ENCODE peak calls at places on chromosomes 13 and 19, in eight cellular contexts. U is A673, E is left ventricle myocardium inferior, G is pancreas, A is adrenal gland, J is esophagus squamous epithelium, Y is HFF-Myc, W is cardiac muscle cell. I is an unnamed sample.
A peak's percentile ranks its signal among the peaks of the same experiment; 100 is the strongest.

GRCh38 chr19:40392894-40393517 is 3.0 kb upstream of the HIPK4 start:
- DNase-seq in U (no peak), E (no peak), G (no peak), A (no peak), J (no peak), Y (no peak), W (no peak), I (no peak)

GRCh38 chr13:40375522-40376171 is 290.8 kb downstream of the FOXO1 start:
- DNase-seq in U (no peak), E (no peak), G (no peak), A (peak; percentile 67), J (no peak), Y (no peak), W (peak; percentile 27), I (no peak)

GRCh38 chr13:60397693-60398437 is 845 bp downstream of the TDRD3 start:
- DNase-seq in U (peak; percentile 63), E (peak; percentile 67), G (peak; percentile 64), A (peak; percentile 81), J (peak; percentile 7), Y (no peak), W (peak; percentile 78), I (no peak)

GRCh38 chr13:33258437-33259193 is 26.9 kb downstream of the STARD13 start:
- DNase-seq in U (no peak), E (no peak), G (no peak), A (no peak), J (no peak), Y (no peak), W (peak; percentile 83), I (no peak)

GRCh38 chr13:29743229-29743786 is 107.1 kb downstream of the UBL3 start:
- DNase-seq in U (no peak), E (peak; percentile 45), G (no peak), A (no peak), J (no peak), Y (peak; percentile 89), W (peak; percentile 33), I (peak; percentile 48)

GRCh38 chr19:38321646-38322323 is 2.1 kb downstream of the KCNK6 start:
- DNase-seq in U (no peak), E (peak; percentile 80), G (no peak), A (peak; percentile 82), J (no peak), Y (no peak), W (peak; percentile 96), I (no peak)

GRCh38 chr13:103004790-103005307 is 61.4 kb downstream of the SLC10A2 start:
- DNase-seq in U (no peak), E (no peak), G (no peak), A (no peak), J (no peak), Y (no peak), W (no peak), I (no peak)

GRCh38 chr13:44050450-44051063 is 170.9 kb downstream of the LACC1 start:
- DNase-seq in U (peak; percentile 36), E (no peak), G (no peak), A (no peak), J (no peak), Y (no peak), W (peak; percentile 54), I (no peak)

GRCh38 chr13:97359181-97360057 is 74.5 kb upstream of the RAP2A start:
- DNase-seq in U (peak; percentile 83), E (no peak), G (peak; percentile 46), A (peak; percentile 85), J (no peak), Y (peak; percentile 50), W (peak; percentile 87), I (no peak)

GRCh38 chr13:20964904-20965303 is 62.4 kb upstream of the XPO4 start:
- DNase-seq in U (no peak), E (no peak), G (no peak), A (no peak), J (no peak), Y (no peak), W (peak; percentile 34), I (peak; percentile 89)

GRCh38 chr13:40619479-40619814 is 47.0 kb downstream of the FOXO1 start:
- DNase-seq in U (no peak), E (no peak), G (no peak), A (no peak), J (no peak), Y (no peak), W (no peak), I (no peak)

GRCh38 chr13:19984430-19985218 is 26.1 kb downstream of the ZMYM2 start:
- DNase-seq in U (peak; percentile 54), E (no peak), G (no peak), A (no peak), J (no peak), Y (peak; percentile 24), W (peak; percentile 66), I (no peak)

GRCh38 chr19:11383706-11384048 is 437 bp downstream of the EPOR start:
- DNase-seq in U (no peak), E (no peak), G (no peak), A (no peak), J (no peak), Y (no peak), W (no peak), I (no peak)

GRCh38 chr13:30154531-30154930 is 152.8 kb downstream of the KATNAL1 start:
- DNase-seq in U (no peak), E (no peak), G (no peak), A (no peak), J (no peak), Y (no peak), W (no peak), I (no peak)

GRCh38 chr19:39951686-39952085 is 17.3 kb upstream of the FCGBP start:
- DNase-seq in U (no peak), E (no peak), G (no peak), A (no peak), J (no peak), Y (no peak), W (peak; percentile 68), I (no peak)

GRCh38 chr19:52028780-52029123 is 573 bp upstream of the ZNF614 start:
- DNase-seq in U (no peak), E (no peak), G (no peak), A (no peak), J (no peak), Y (no peak), W (no peak), I (no peak)

GRCh38 chr19:7673995-7674667 is 2.8 kb upstream of the MCEMP1 start:
- DNase-seq in U (peak; percentile 86), E (peak; percentile 70), G (peak; percentile 45), A (peak; percentile 70), J (no peak), Y (peak; percentile 42), W (peak; percentile 63), I (no peak)

GRCh38 chr13:30864352-30865130 is 41.5 kb upstream of the MEDAG start:
- DNase-seq in U (no peak), E (no peak), G (no peak), A (no peak), J (no peak), Y (peak; percentile 82), W (peak; percentile 89), I (no peak)

GRCh38 chr19:24086974-24087595 is at the start of gene ZNF254:
- DNase-seq in U (peak; percentile 97), E (peak; percentile 90), G (peak; percentile 87), A (peak; percentile 98), J (peak; percentile 42), Y (peak; percentile 85), W (peak; percentile 95), I (peak; percentile 77)
- TF ChIP-seq CTCF in U (no peak), E (peak; percentile 10), G (no peak), A (no peak), J (no peak), Y (no peak), W (no peak), I (no peak)

GRCh38 chr13:47572375-47572774 is 428.7 kb downstream of the SUCLA2 start:
- DNase-seq in U (no peak), E (no peak), G (no peak), A (no peak), J (no peak), Y (no peak), W (no peak), I (no peak)
- H3K4me3 ChIP-seq in U (no peak overlapping the region), E (no peak overlapping the region), G (no peak overlapping the region), A (no peak overlapping the region), J (no peak overlapping the region), Y (no peak overlapping the region), W (no peak overlapping the region), I (no peak overlapping the region)

GRCh38 chr13:90954605-90955004 is 392.9 kb upstream of the MIR17HG start:
- DNase-seq in U (no peak), E (no peak), G (no peak), A (no peak), J (no peak), Y (no peak), W (no peak), I (no peak)
- TF ChIP-seq CTCF in U (no peak), E (no peak), G (no peak), A (no peak), J (no peak), Y (no peak), W (no peak), I (no peak)

GRCh38 chr13:23794267-23795161 is 94.7 kb downstream of the MIPEP start:
- DNase-seq in U (no peak), E (no peak), G (no peak), A (no peak), J (no peak), Y (peak; percentile 52), W (peak; percentile 46), I (no peak)

GRCh38 chr13:23796546-23796945 is 92.7 kb downstream of the MIPEP start:
- DNase-seq in U (no peak), E (no peak), G (no peak), A (no peak), J (no peak), Y (no peak), W (no peak), I (no peak)

GRCh38 chr13:23792680-23793079 is 96.5 kb downstream of the MIPEP start:
- DNase-seq in U (no peak), E (no peak), G (no peak), A (no peak), J (no peak), Y (no peak), W (no peak), I (no peak)

GRCh38 chr13:23790591-23791170 is 98.5 kb downstream of the MIPEP start:
- DNase-seq in U (no peak), E (no peak), G (no peak), A (no peak), J (no peak), Y (peak; percentile 89), W (peak; percentile 92), I (no peak)

DNA sequence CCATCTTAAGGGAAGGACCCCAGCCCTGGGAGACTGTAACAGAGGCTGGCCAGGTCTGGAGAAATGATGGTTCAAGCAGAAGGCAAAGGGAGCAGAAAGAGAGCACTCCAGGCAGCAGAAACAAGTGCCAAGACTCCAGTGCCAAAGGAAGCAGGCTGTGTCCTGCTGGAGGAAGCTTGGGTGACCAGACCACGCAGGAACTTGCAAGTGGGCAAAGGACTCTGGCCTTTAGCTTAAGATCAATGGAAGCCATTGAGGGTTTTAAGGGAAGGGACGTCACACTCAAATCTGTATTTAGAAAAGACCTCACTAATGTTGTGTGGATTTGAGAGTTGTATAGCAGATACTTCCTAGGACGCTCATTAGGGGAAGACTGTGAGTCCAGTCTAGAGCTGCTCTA is 95.5 kb downstream of the MIPEP start:
- DNase-seq in U (no peak), E (no peak), G (no peak), A (no peak), J (no peak), Y (no peak), W (no peak), I (no peak)
- H3K4me3 ChIP-seq in U (no peak overlapping the region), E (no peak overlapping the region), G (no peak overlapping the region), A (no peak overlapping the region), J (no peak overlapping the region), Y (no peak overlapping the region), W (no peak overlapping the region), I (no peak overlapping the region)